ENCODE peak calls at places on chromosomes 7 and 10, in nine cellular contexts. One of them, this sample, is unnamed.

GRCh38 chr10:117071293-117072050 is 66.5 kb upstream of the SHTN1 start:
- DNase-seq in astrocyte of the spinal cord: no peak
- DNase-seq in B cell: no peak
- DNase-seq in posterior cingulate gyrus: no peak
- DNase-seq in substantia nigra: no peak
- DNase-seq in NCI-H226: peak
- DNase-seq in stromal cell of bone marrow: no peak
- DNase-seq in C1 segment of cervical spinal cord: no peak
- DNase-seq in cerebellum: no peak
- DNase-seq in this sample: no peak

GRCh38 chr7:131921016-131921415 is 364.6 kb upstream of the PODXL start:
- DNase-seq in cerebellum: no peak
- DNase-seq in astrocyte of the spinal cord: peak
- DNase-seq in B cell: no peak
- DNase-seq in C1 segment of cervical spinal cord: no peak
- DNase-seq in NCI-H226: peak
- DNase-seq in stromal cell of bone marrow: no peak
- DNase-seq in substantia nigra: no peak
- DNase-seq in posterior cingulate gyrus: no peak
- DNase-seq in this sample: no peak

GRCh38 chr7:135970682-135971365 is 6.3 kb downstream of the MTPN start:
- DNase-seq in B cell: peak
- DNase-seq in stromal cell of bone marrow: no peak
- DNase-seq in substantia nigra: no peak
- DNase-seq in cerebellum: no peak
- DNase-seq in NCI-H226: no peak
- DNase-seq in posterior cingulate gyrus: no peak
- DNase-seq in astrocyte of the spinal cord: no peak
- DNase-seq in C1 segment of cervical spinal cord: no peak
- DNase-seq in this sample: no peak

GRCh38 chr10:115129752-115130151 is 36.6 kb downstream of the ATRNL1 start:
- DNase-seq in cerebellum: peak
- DNase-seq in substantia nigra: no peak
- DNase-seq in astrocyte of the spinal cord: peak
- DNase-seq in C1 segment of cervical spinal cord: no peak
- DNase-seq in B cell: peak
- DNase-seq in NCI-H226: no peak
- DNase-seq in stromal cell of bone marrow: peak
- DNase-seq in posterior cingulate gyrus: no peak
- DNase-seq in this sample: peak

GRCh38 chr7:32239764-32240163 is 169.6 kb upstream of the PDE1C start:
- DNase-seq in posterior cingulate gyrus: no peak
- DNase-seq in NCI-H226: no peak
- DNase-seq in astrocyte of the spinal cord: no peak
- DNase-seq in cerebellum: no peak
- DNase-seq in stromal cell of bone marrow: no peak
- DNase-seq in B cell: no peak
- DNase-seq in C1 segment of cervical spinal cord: no peak
- DNase-seq in substantia nigra: no peak
- DNase-seq in this sample: no peak

GRCh38 chr10:62186999-62187695 is 81.5 kb downstream of the RTKN2 start:
- DNase-seq in B cell: no peak
- DNase-seq in substantia nigra: no peak
- DNase-seq in posterior cingulate gyrus: no peak
- DNase-seq in C1 segment of cervical spinal cord: no peak
- DNase-seq in stromal cell of bone marrow: no peak
- DNase-seq in cerebellum: no peak
- DNase-seq in NCI-H226: no peak
- DNase-seq in astrocyte of the spinal cord: no peak
- DNase-seq in this sample: no peak

GRCh38 chr7:134562136-134562535 is 13.2 kb downstream of the AKR1B15 start:
- DNase-seq in substantia nigra: no peak
- DNase-seq in C1 segment of cervical spinal cord: no peak
- DNase-seq in astrocyte of the spinal cord: peak
- DNase-seq in stromal cell of bone marrow: peak
- DNase-seq in B cell: no peak
- DNase-seq in posterior cingulate gyrus: no peak
- DNase-seq in NCI-H226: no peak
- DNase-seq in cerebellum: no peak
- DNase-seq in this sample: no peak

GRCh38 chr10:58438986-58439385 is 53.8 kb downstream of the TFAM start:
- DNase-seq in NCI-H226: no peak
- DNase-seq in posterior cingulate gyrus: no peak
- DNase-seq in astrocyte of the spinal cord: no peak
- DNase-seq in stromal cell of bone marrow: no peak
- DNase-seq in C1 segment of cervical spinal cord: no peak
- DNase-seq in B cell: no peak
- DNase-seq in cerebellum: no peak
- DNase-seq in substantia nigra: no peak
- DNase-seq in this sample: no peak

GRCh38 chr7:114409750-114410149 is 4.9 kb upstream of the FOXP2 start:
- DNase-seq in stromal cell of bone marrow: peak
- DNase-seq in astrocyte of the spinal cord: peak
- DNase-seq in substantia nigra: no peak
- DNase-seq in NCI-H226: peak
- DNase-seq in posterior cingulate gyrus: no peak
- DNase-seq in cerebellum: no peak
- DNase-seq in B cell: no peak
- DNase-seq in C1 segment of cervical spinal cord: no peak
- DNase-seq in this sample: no peak

GRCh38 chr7:122849297-122849696 is 37.0 kb downstream of the CADPS2 start:
- DNase-seq in stromal cell of bone marrow: no peak
- DNase-seq in NCI-H226: no peak
- DNase-seq in astrocyte of the spinal cord: no peak
- DNase-seq in substantia nigra: no peak
- DNase-seq in B cell: no peak
- DNase-seq in posterior cingulate gyrus: no peak
- DNase-seq in C1 segment of cervical spinal cord: no peak
- DNase-seq in cerebellum: no peak
- DNase-seq in this sample: no peak

GRCh38 chr10:97333351-97333600 is 1.3 kb downstream of the FRAT2 start:
- DNase-seq in astrocyte of the spinal cord: peak
- DNase-seq in B cell: no peak
- DNase-seq in C1 segment of cervical spinal cord: no peak
- DNase-seq in cerebellum: no peak
- DNase-seq in substantia nigra: no peak
- DNase-seq in stromal cell of bone marrow: no peak
- DNase-seq in posterior cingulate gyrus: no peak
- DNase-seq in NCI-H226: no peak
- DNase-seq in this sample: peak

GRCh38 chr7:36852017-36852416 is 127.7 kb upstream of the AOAH start:
- DNase-seq in substantia nigra: no peak
- DNase-seq in astrocyte of the spinal cord: no peak
- DNase-seq in NCI-H226: no peak
- DNase-seq in B cell: no peak
- DNase-seq in C1 segment of cervical spinal cord: no peak
- DNase-seq in stromal cell of bone marrow: no peak
- DNase-seq in posterior cingulate gyrus: no peak
- DNase-seq in cerebellum: no peak
- DNase-seq in this sample: no peak

GRCh38 chr10:6221971-6222751 is 19.4 kb downstream of the PFKFB3 start:
- DNase-seq in B cell: no peak
- DNase-seq in posterior cingulate gyrus: no peak
- DNase-seq in substantia nigra: no peak
- DNase-seq in NCI-H226: peak
- DNase-seq in astrocyte of the spinal cord: no peak
- DNase-seq in stromal cell of bone marrow: no peak
- DNase-seq in cerebellum: no peak
- DNase-seq in C1 segment of cervical spinal cord: no peak
- DNase-seq in this sample: no peak

GRCh38 chr7:41977165-41977651 is 259.8 kb downstream of the GLI3 start:
- DNase-seq in stromal cell of bone marrow: peak
- DNase-seq in cerebellum: peak
- DNase-seq in posterior cingulate gyrus: no peak
- DNase-seq in B cell: peak
- DNase-seq in astrocyte of the spinal cord: peak
- DNase-seq in NCI-H226: peak
- DNase-seq in substantia nigra: peak
- DNase-seq in C1 segment of cervical spinal cord: no peak
- DNase-seq in this sample: peak

GRCh38 chr7:42993038-42993437 is 60.9 kb downstream of the MRPL32 start:
- DNase-seq in cerebellum: no peak
- DNase-seq in NCI-H226: no peak
- DNase-seq in B cell: no peak
- DNase-seq in stromal cell of bone marrow: no peak
- DNase-seq in C1 segment of cervical spinal cord: no peak
- DNase-seq in substantia nigra: no peak
- DNase-seq in posterior cingulate gyrus: no peak
- DNase-seq in astrocyte of the spinal cord: peak
- DNase-seq in this sample: no peak

GRCh38 chr7:156773966-156774365 is 119.0 kb downstream of the LMBR1 start:
- DNase-seq in B cell: no peak
- DNase-seq in stromal cell of bone marrow: no peak
- DNase-seq in posterior cingulate gyrus: no peak
- DNase-seq in astrocyte of the spinal cord: peak
- DNase-seq in cerebellum: no peak
- DNase-seq in NCI-H226: no peak
- DNase-seq in substantia nigra: no peak
- DNase-seq in C1 segment of cervical spinal cord: no peak
- DNase-seq in this sample: no peak

GRCh38 chr10:23478570-23478969 is 39.7 kb downstream of the OTUD1 start:
- DNase-seq in astrocyte of the spinal cord: no peak
- DNase-seq in C1 segment of cervical spinal cord: no peak
- DNase-seq in stromal cell of bone marrow: peak
- DNase-seq in cerebellum: no peak
- DNase-seq in NCI-H226: no peak
- DNase-seq in substantia nigra: no peak
- DNase-seq in posterior cingulate gyrus: no peak
- DNase-seq in B cell: no peak
- DNase-seq in this sample: no peak

GRCh38 chr7:98651760-98652159 is 34.7 kb downstream of the NPTX2 start:
- DNase-seq in stromal cell of bone marrow: no peak
- DNase-seq in NCI-H226: no peak
- DNase-seq in C1 segment of cervical spinal cord: no peak
- DNase-seq in substantia nigra: no peak
- DNase-seq in B cell: no peak
- DNase-seq in cerebellum: no peak
- DNase-seq in astrocyte of the spinal cord: no peak
- DNase-seq in posterior cingulate gyrus: no peak
- DNase-seq in this sample: no peak

GRCh38 chr7:32143271-32143670 is 73.1 kb upstream of the PDE1C start:
- DNase-seq in astrocyte of the spinal cord: peak
- DNase-seq in cerebellum: no peak
- DNase-seq in B cell: no peak
- DNase-seq in substantia nigra: no peak
- DNase-seq in C1 segment of cervical spinal cord: no peak
- DNase-seq in stromal cell of bone marrow: no peak
- DNase-seq in posterior cingulate gyrus: no peak
- DNase-seq in NCI-H226: no peak
- DNase-seq in this sample: no peak

GRCh38 chr7:75989726-75990388 is 4.5 kb downstream of the TMEM120A start:
- DNase-seq in C1 segment of cervical spinal cord: no peak
- DNase-seq in posterior cingulate gyrus: peak
- DNase-seq in cerebellum: no peak
- DNase-seq in NCI-H226: no peak
- DNase-seq in stromal cell of bone marrow: no peak
- DNase-seq in astrocyte of the spinal cord: no peak
- DNase-seq in substantia nigra: no peak
- DNase-seq in B cell: no peak
- DNase-seq in this sample: no peak

GRCh38 chr7:116393654-116394053 is 105.9 kb upstream of the CAV2 start:
- DNase-seq in substantia nigra: no peak
- DNase-seq in stromal cell of bone marrow: no peak
- DNase-seq in posterior cingulate gyrus: no peak
- DNase-seq in B cell: no peak
- DNase-seq in NCI-H226: no peak
- DNase-seq in astrocyte of the spinal cord: no peak
- DNase-seq in cerebellum: no peak
- DNase-seq in C1 segment of cervical spinal cord: no peak
- DNase-seq in this sample: no peak

GRCh38 chr7:1532456-1533254 is 2.2 kb downstream of the MAFK start:
- DNase-seq in B cell: peak
- DNase-seq in C1 segment of cervical spinal cord: no peak
- DNase-seq in stromal cell of bone marrow: peak
- DNase-seq in NCI-H226: peak
- DNase-seq in substantia nigra: peak
- DNase-seq in posterior cingulate gyrus: no peak
- DNase-seq in cerebellum: no peak
- DNase-seq in astrocyte of the spinal cord: peak
- DNase-seq in this sample: peak

GRCh38 chr7:38222481-38223096 is 44.5 kb downstream of the STARD3NL start:
- DNase-seq in stromal cell of bone marrow: peak
- DNase-seq in B cell: peak
- DNase-seq in posterior cingulate gyrus: no peak
- DNase-seq in cerebellum: peak
- DNase-seq in astrocyte of the spinal cord: peak
- DNase-seq in C1 segment of cervical spinal cord: no peak
- DNase-seq in substantia nigra: no peak
- DNase-seq in NCI-H226: peak
- DNase-seq in this sample: peak

GRCh38 chr7:2713370-2713769 is 25.4 kb downstream of the AMZ1 start:
- DNase-seq in posterior cingulate gyrus: no peak
- DNase-seq in cerebellum: no peak
- DNase-seq in substantia nigra: no peak
- DNase-seq in NCI-H226: no peak
- DNase-seq in C1 segment of cervical spinal cord: no peak
- DNase-seq in astrocyte of the spinal cord: no peak
- DNase-seq in B cell: no peak
- DNase-seq in stromal cell of bone marrow: no peak
- DNase-seq in this sample: no peak

GRCh38 chr10:79295593-79295992 is 51.7 kb upstream of the PPIF start:
- DNase-seq in substantia nigra: peak
- DNase-seq in cerebellum: no peak
- DNase-seq in C1 segment of cervical spinal cord: no peak
- DNase-seq in stromal cell of bone marrow: no peak
- DNase-seq in B cell: no peak
- DNase-seq in posterior cingulate gyrus: no peak
- DNase-seq in NCI-H226: no peak
- DNase-seq in astrocyte of the spinal cord: no peak
- DNase-seq in this sample: no peak

GRCh38 chr7:134992626-134993179 is 6.4 kb downstream of the AGBL3 start:
- DNase-seq in cerebellum: no peak
- DNase-seq in posterior cingulate gyrus: no peak
- DNase-seq in substantia nigra: no peak
- DNase-seq in C1 segment of cervical spinal cord: no peak
- DNase-seq in astrocyte of the spinal cord: peak
- DNase-seq in stromal cell of bone marrow: peak
- DNase-seq in NCI-H226: no peak
- DNase-seq in B cell: peak
- DNase-seq in this sample: no peak

GRCh38 chr10:123865350-123865749 is 26.3 kb downstream of the CPXM2 start:
- DNase-seq in stromal cell of bone marrow: no peak
- DNase-seq in C1 segment of cervical spinal cord: no peak
- DNase-seq in posterior cingulate gyrus: no peak
- DNase-seq in cerebellum: no peak
- DNase-seq in substantia nigra: no peak
- DNase-seq in NCI-H226: no peak
- DNase-seq in astrocyte of the spinal cord: no peak
- DNase-seq in B cell: no peak
- DNase-seq in this sample: no peak

GRCh38 chr7:16004661-16005060 is 318.2 kb upstream of the MEOX2 start:
- DNase-seq in posterior cingulate gyrus: no peak
- DNase-seq in cerebellum: no peak
- DNase-seq in C1 segment of cervical spinal cord: no peak
- DNase-seq in substantia nigra: no peak
- DNase-seq in NCI-H226: no peak
- DNase-seq in stromal cell of bone marrow: no peak
- DNase-seq in astrocyte of the spinal cord: no peak
- DNase-seq in B cell: no peak
- DNase-seq in this sample: no peak

GRCh38 chr7:132488634-132489302 is 87.5 kb downstream of the PLXNA4 start:
- DNase-seq in stromal cell of bone marrow: peak
- DNase-seq in B cell: no peak
- DNase-seq in substantia nigra: no peak
- DNase-seq in posterior cingulate gyrus: no peak
- DNase-seq in astrocyte of the spinal cord: peak
- DNase-seq in NCI-H226: no peak
- DNase-seq in cerebellum: no peak
- DNase-seq in C1 segment of cervical spinal cord: no peak
- DNase-seq in this sample: no peak

GRCh38 chr10:70540089-70540788 is 61.7 kb downstream of the PALD1 start:
- DNase-seq in cerebellum: peak
- DNase-seq in C1 segment of cervical spinal cord: no peak
- DNase-seq in substantia nigra: no peak
- DNase-seq in B cell: peak
- DNase-seq in posterior cingulate gyrus: peak
- DNase-seq in stromal cell of bone marrow: no peak
- DNase-seq in astrocyte of the spinal cord: no peak
- DNase-seq in NCI-H226: no peak
- DNase-seq in this sample: peak

GRCh38 chr10:93412801-93413200 is 69.3 kb downstream of the MYOF start:
- DNase-seq in stromal cell of bone marrow: no peak
- DNase-seq in substantia nigra: no peak
- DNase-seq in astrocyte of the spinal cord: no peak
- DNase-seq in B cell: peak
- DNase-seq in posterior cingulate gyrus: no peak
- DNase-seq in cerebellum: no peak
- DNase-seq in NCI-H226: no peak
- DNase-seq in C1 segment of cervical spinal cord: no peak
- DNase-seq in this sample: no peak